ENCODE peak calls at places on chromosomes 2 and 18, in nine cellular contexts. O, X, R, B, Z, D, E, L and V are unnamed samples.

GRCh38 chr2:127563458-127564428 is 28.3 kb downstream of the MYO7B start:
- DNase-seq in O (no peak), X (no peak), R (no peak), B (no peak), Z (no peak), D (no peak), E (no peak), L (no peak), V (no peak)

GRCh38 chr2:240127911-240128607 is 8.0 kb downstream of the COPS9 start:
- DNase-seq in O (no peak), X (no peak), R (peak; percentile 10), B (no peak), Z (no peak), D (no peak), E (no peak), L (no peak), V (peak; percentile 5)

GRCh38 chr2:60565472-60565871 is 12.0 kb upstream of the BCL11A start:
- DNase-seq in O (peak; percentile 30), X (no peak), R (no peak), B (no peak), Z (peak; percentile 28), D (no peak), E (no peak), L (no peak), V (peak; percentile 53)

GRCh38 chr2:212156114-212156513 is 382.5 kb downstream of the ERBB4 start:
- DNase-seq in O (no peak), X (no peak), R (no peak), B (no peak), Z (no peak), D (no peak), E (no peak), L (no peak), V (no peak)

GRCh38 chr2:127541849-127542630 is 6.6 kb downstream of the MYO7B start:
- DNase-seq in O (peak; percentile 13), X (no peak), R (no peak), B (no peak), Z (no peak), D (no peak), E (peak; percentile 55), L (no peak), V (no peak)

GRCh38 chr2:200751786-200752185 is 59.9 kb upstream of the BZW1 start:
- DNase-seq in O (no peak), X (no peak), R (no peak), B (no peak), Z (no peak), D (no peak), E (no peak), L (no peak), V (no peak)

GRCh38 chr2:164456599-164456998 is 164.7 kb downstream of the GRB14 start:
- DNase-seq in O (peak; percentile 17), X (no peak), R (no peak), B (no peak), Z (no peak), D (no peak), E (no peak), L (no peak), V (peak; percentile 40)

GRCh38 chr2:230312638-230313037 is 14.4 kb upstream of the SP140L start:
- DNase-seq in O (peak; percentile 58), X (no peak), R (no peak), B (no peak), Z (peak; percentile 51), D (no peak), E (no peak), L (no peak), V (no peak)

GRCh38 chr2:203790134-203790533 is 77.4 kb upstream of the CTLA4 start:
- DNase-seq in O (peak; percentile 61), X (no peak), R (no peak), B (no peak), Z (peak; percentile 15), D (no peak), E (no peak), L (no peak), V (no peak)

GRCh38 chr2:60350791-60351190 is 202.7 kb downstream of the BCL11A start:
- DNase-seq in O (no peak), X (no peak), R (no peak), B (no peak), Z (no peak), D (no peak), E (no peak), L (no peak), V (no peak)

DNA sequence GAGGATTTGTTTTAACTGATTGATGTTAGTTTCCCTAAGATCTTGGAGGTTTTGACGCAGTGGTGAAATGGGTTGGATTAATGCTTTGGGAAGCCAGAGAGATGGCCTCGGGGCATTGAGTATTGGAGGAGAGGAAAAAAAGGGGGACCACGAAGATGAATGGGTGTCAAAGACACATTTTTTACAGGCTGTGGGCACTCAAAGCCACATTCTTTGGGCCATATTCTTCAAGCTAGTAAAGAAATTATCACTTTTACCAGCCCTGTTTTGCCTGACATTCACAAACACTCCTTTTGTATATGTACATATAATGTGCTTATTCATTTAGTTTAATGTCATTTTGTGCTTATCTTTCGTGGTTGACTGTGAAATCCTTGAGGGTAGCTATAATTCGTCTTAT is 146.2 kb downstream of the ARL6IP6 start:
- DNase-seq in O (no peak), X (no peak), R (no peak), B (no peak), Z (no peak), D (no peak), E (no peak), L (no peak), V (no peak)
- H3K9me3 ChIP-seq in O (no peaks in the 10 kb centered on the region), X (peaks cover 14% of the 10 kb centered on the region), R (no peaks in the 10 kb centered on the region), B (no peaks in the 10 kb centered on the region), Z (no peaks in the 10 kb centered on the region), D (no peaks in the 10 kb centered on the region), E (no peaks in the 10 kb centered on the region), L (no peaks in the 10 kb centered on the region), V (peaks cover 5% of the 10 kb centered on the region)

DNA sequence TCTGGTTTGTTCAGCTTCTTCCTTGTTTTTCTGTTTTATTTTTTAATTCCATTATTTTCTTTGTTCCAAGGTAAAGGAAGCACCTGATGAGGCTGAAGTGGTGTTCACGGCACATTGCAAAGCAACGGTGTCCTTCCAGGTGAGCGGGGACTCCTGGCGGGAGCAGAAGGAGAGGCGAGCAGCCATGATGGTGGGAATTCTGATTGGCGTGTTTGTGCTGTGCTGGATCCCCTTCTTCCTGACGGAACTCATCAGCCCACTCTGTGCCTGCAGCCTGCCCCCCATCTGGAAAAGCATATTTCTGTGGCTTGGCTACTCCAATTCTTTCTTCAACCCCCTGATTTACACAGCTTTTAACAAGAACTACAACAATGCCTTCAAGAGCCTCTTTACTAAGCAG is 88.4 kb downstream of the DDX18 start:
- DNase-seq in O (no peak), X (no peak), R (no peak), B (no peak), Z (no peak), D (no peak), E (no peak), L (no peak), V (no peak)
- H3K9me3 ChIP-seq in O (no peaks in the 10 kb centered on the region), X (peaks cover 26% of the 10 kb centered on the region), R (no peaks in the 10 kb centered on the region), B (no peaks in the 10 kb centered on the region), Z (no peaks in the 10 kb centered on the region), D (no peaks in the 10 kb centered on the region), E (no peaks in the 10 kb centered on the region), L (peaks cover 4% of the 10 kb centered on the region), V (no peaks in the 10 kb centered on the region)

GRCh38 chr2:231388725-231389346 is 6.7 kb upstream of the B3GNT7 start:
- DNase-seq in O (no peak), X (no peak), R (no peak), B (no peak), Z (no peak), D (no peak), E (no peak), L (no peak), V (no peak)
- H3K9me3 ChIP-seq in O (no peaks in the 10 kb centered on the region), X (peaks cover 13% of the 10 kb centered on the region), R (no peaks in the 10 kb centered on the region), B (no peaks in the 10 kb centered on the region), Z (peaks cover 4% of the 10 kb centered on the region), D (peaks cover 4% of the 10 kb centered on the region), E (no peaks in the 10 kb centered on the region), L (no peaks in the 10 kb centered on the region), V (no peaks in the 10 kb centered on the region)

GRCh38 chr2:216450784-216451183 is 38.5 kb downstream of the SMARCAL1 start:
- DNase-seq in O (no peak), X (peak; percentile 22), R (no peak), B (no peak), Z (no peak), D (no peak), E (no peak), L (peak; percentile 38), V (no peak)
- H3K9me3 ChIP-seq in O (no peaks in the 10 kb centered on the region), X (peaks cover 8% of the 10 kb centered on the region), R (no peaks in the 10 kb centered on the region), B (no peaks in the 10 kb centered on the region), Z (peaks cover 2% of the 10 kb centered on the region), D (no peaks in the 10 kb centered on the region), E (no peaks in the 10 kb centered on the region), L (no peaks in the 10 kb centered on the region), V (no peaks in the 10 kb centered on the region)

GRCh38 chr18:80056095-80056494 is 21.9 kb downstream of the RBFA start:
- DNase-seq in O (no peak), X (no peak), R (no peak), B (no peak), Z (no peak), D (no peak), E (no peak), L (no peak), V (no peak)
- H3K9me3 ChIP-seq in O (no peaks in the 10 kb centered on the region), X (peaks cover 51% of the 10 kb centered on the region), R (no peaks in the 10 kb centered on the region), B (no peaks in the 10 kb centered on the region), Z (peaks cover 25% of the 10 kb centered on the region), D (no peaks in the 10 kb centered on the region), E (peaks cover 27% of the 10 kb centered on the region), L (peaks cover 26% of the 10 kb centered on the region), V (peaks cover 13% of the 10 kb centered on the region)

DNA sequence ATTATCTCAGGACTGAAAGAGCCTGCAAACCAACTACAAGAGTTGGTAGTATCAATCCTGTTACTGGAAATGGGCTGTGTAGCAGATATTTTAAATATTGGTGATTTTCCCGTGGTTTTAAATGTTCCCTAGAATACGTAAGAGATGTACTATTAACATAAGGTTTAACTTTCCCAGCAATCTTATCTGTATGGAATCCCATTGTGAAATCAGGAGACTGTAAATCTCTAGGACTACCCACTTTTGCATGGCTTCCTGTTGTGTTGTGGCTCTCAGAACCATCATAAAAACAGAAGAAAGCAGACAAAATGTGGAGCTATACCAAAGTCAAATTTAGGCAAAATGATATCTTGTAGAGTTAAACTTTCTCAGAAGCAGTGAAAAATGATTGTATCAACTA is 641.5 kb upstream of the SETBP1 start:
- DNase-seq in O (no peak), X (no peak), R (no peak), B (no peak), Z (no peak), D (no peak), E (no peak), L (no peak), V (no peak)
- H3K9me3 ChIP-seq in O (no peaks in the 10 kb centered on the region), X (no peaks in the 10 kb centered on the region), R (no peaks in the 10 kb centered on the region), B (no peaks in the 10 kb centered on the region), Z (no peaks in the 10 kb centered on the region), D (no peaks in the 10 kb centered on the region), E (no peaks in the 10 kb centered on the region), L (no peaks in the 10 kb centered on the region), V (no peaks in the 10 kb centered on the region)

GRCh38 chr18:14925281-14925709 is 177.3 kb downstream of the ANKRD30B start:
- DNase-seq in O (no peak), X (no peak), R (no peak), B (no peak), Z (no peak), D (no peak), E (no peak), L (no peak), V (no peak)
- H3K9me3 ChIP-seq in O (no peaks in the 10 kb centered on the region), X (no peaks in the 10 kb centered on the region), R (no peaks in the 10 kb centered on the region), B (no peaks in the 10 kb centered on the region), Z (peaks cover 38% of the 10 kb centered on the region), D (no peaks in the 10 kb centered on the region), E (no peaks in the 10 kb centered on the region), L (no peaks in the 10 kb centered on the region), V (no peaks in the 10 kb centered on the region)